ENCODE peak calls at places on chromosome 11, in six cellular contexts. L is endothelial cell of umbilical vein, R is SK-N-SH, Q is neural progenitor cell, Y is colonic mucosa, C is astrocyte. V is an unnamed sample. For H3K4me1 and H3K9me3, the result is how much of the 10 kb centered on the place peaks cover.

GRCh38 chr11:10044618-10045017 is 249.4 kb downstream of the SBF2 start:
- DNase-seq in L (no peak), R (no peak), Q (peak), Y (no peak), C (peak), V (no peak)

GRCh38 chr11:19766810-19767209 is 54.2 kb downstream of the NAV2 start:
- DNase-seq in L (no peak), R (no peak), Q (no peak), Y (no peak), C (no peak), V (no peak)

GRCh38 chr11:103433976-103434375 is 324.8 kb downstream of the DYNC2H1 start:
- DNase-seq in L (peak), R (no peak), Q (no peak), Y (no peak), C (peak), V (peak)

GRCh38 chr11:8937159-8937558 is 4.4 kb upstream of the C11orf16 start:
- DNase-seq in L (no peak), R (no peak), Q (no peak), Y (no peak), C (no peak), V (no peak)

GRCh38 chr11:114892381-114893197 is 214.3 kb downstream of the NXPE2 start:
- DNase-seq in L (no peak), R (peak), Q (no peak), Y (peak), C (no peak), V (no peak)

GRCh38 chr11:77776455-77776854 is 44.1 kb downstream of the RSF1 start:
- DNase-seq in L (peak), R (no peak), Q (no peak), Y (no peak), C (no peak), V (peak)

GRCh38 chr11:77071671-77072605 is 5.2 kb downstream of the CAPN5 start:
- DNase-seq in L (peak), R (no peak), Q (no peak), Y (peak), C (no peak), V (peak)

GRCh38 chr11:94309757-94310156 is 5.4 kb downstream of the IZUMO1R start:
- DNase-seq in L (no peak), R (no peak), Q (no peak), Y (no peak), C (no peak), V (no peak)

GRCh38 chr11:130023204-130023603 is 20.6 kb upstream of the PRDM10 start:
- DNase-seq in L (peak), R (no peak), Q (no peak), Y (no peak), C (peak), V (peak)

GRCh38 chr11:102405501-102405900 is 47.1 kb downstream of the TMEM123 start:
- DNase-seq in L (no peak), R (no peak), Q (no peak), Y (no peak), C (no peak), V (no peak)

GRCh38 chr11:44840526-44840925 is 110.2 kb downstream of the TP53I11 start:
- DNase-seq in L (no peak), R (peak), Q (no peak), Y (no peak), C (peak), V (no peak)

GRCh38 chr11:30411383-30411782 is 88.5 kb downstream of the ARL14EP start:
- DNase-seq in L (no peak), R (no peak), Q (no peak), Y (no peak), C (no peak), V (no peak)

GRCh38 chr11:108645956-108646355 is 18.9 kb upstream of the DDX10 start:
- DNase-seq in L (no peak), R (no peak), Q (no peak), Y (no peak), C (no peak), V (no peak)

GRCh38 chr11:117972589-117973445 is 13.4 kb upstream of the IL10RA start:
- DNase-seq in L (peak), R (no peak), Q (no peak), Y (peak), C (no peak), V (no peak)
- H3K4me1 ChIP-seq in L (under half), R (under half), Q (under half), Y (under half), C (under half), V (under half)

DNA sequence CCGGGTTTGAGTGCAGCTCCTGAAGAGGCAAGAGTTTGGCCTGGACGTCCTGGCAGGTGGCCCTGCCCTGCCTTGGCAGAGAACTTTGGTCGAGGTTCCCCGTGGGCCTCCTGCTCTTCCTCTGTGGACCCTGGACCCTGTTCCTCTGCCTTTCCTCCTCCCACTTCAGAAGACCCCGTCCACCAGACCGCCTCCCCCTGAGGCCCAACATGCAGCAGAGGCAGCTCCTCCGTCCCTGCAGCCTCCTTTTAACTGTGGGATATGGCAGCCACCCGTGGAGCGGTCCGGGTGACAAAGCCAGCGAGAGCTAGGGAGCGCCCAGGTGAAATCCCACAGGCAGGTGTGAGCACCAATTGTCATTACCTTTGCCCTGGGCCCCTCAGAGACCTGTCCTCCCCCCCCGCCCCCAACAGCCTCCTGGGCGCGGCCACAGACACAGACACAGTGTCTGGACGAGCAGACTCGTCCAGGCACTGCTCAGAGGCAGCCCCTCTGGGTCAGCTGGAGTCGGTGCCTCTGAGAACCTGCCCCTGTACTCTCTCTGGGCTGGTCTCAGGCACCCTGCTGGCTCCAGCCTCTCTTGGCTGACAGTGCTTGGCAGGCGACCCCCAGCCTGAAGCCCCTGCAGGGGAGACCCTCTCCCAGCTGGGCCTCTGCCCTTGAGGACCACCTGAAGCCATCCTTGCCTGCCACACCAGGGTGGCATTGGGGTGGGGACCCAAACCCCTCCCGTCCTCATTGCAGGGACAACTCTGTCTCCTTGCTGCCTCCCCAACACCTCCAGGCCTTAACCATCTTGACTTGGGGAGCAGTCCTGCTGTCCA is 4.1 kb upstream of the PTDSS2 start:
- DNase-seq in L (no peak), R (no peak), Q (no peak), Y (peak), C (no peak), V (no peak)
- H3K9ac ChIP-seq in L (no peak), R (no peak), Q (no peak), Y (peak), C (no peak), V (no peak)

GRCh38 chr11:3356858-3357257 is 22.1 kb downstream of the ZNF195 start:
- DNase-seq in L (no peak), R (no peak), Q (no peak), Y (no peak), C (no peak), V (no peak)
- H3K9me3 ChIP-seq in L (under half), R (under half), Q (under half), Y (under half), C (half or more), V (half or more)

GRCh38 chr11:2726964-2727363 is 27.2 kb upstream of the KCNQ1OT1 start:
- DNase-seq in L (no peak), R (no peak), Q (no peak), Y (no peak), C (no peak), V (no peak)
- H3K4me1 ChIP-seq in L (under half), R (under half), Q (under half), Y (under half), C (under half), V (under half)